ENCODE peak calls at places on chromosomes 5 and 9, in five cellular contexts. X is HepG2, Z is GM12878, G is SK-N-SH, H is K562. K is an unnamed sample.

GRCh38 chr5:8905021-8905420 is 640.9 kb downstream of the SEMA5A start:
- DNase-seq in Z (no peak), H (no peak), G (no peak), X (no peak), K (no peak)

GRCh38 chr5:170427672-170428236 is 38.6 kb upstream of the KCNMB1 start:
- DNase-seq in G (peak), Z (no peak), X (no peak), H (no peak), K (no peak)

GRCh38 chr5:169606279-169606678 is 22.7 kb downstream of the SPDL1 start:
- DNase-seq in G (no peak), H (no peak), Z (no peak), X (no peak), K (no peak)

GRCh38 chr5:103224118-103224893 is 34.3 kb upstream of the MACIR start:
- DNase-seq in G (peak), X (peak), Z (peak), H (peak), K (peak)

GRCh38 chr5:57598756-57599155 is 116.1 kb upstream of the ACTBL2 start:
- DNase-seq in G (no peak), X (no peak), H (no peak), Z (no peak), K (no peak)

GRCh38 chr9:122125158-122125890 is 32.2 kb upstream of the TTLL11 start:
- DNase-seq in G (peak), H (peak), Z (no peak), X (peak), K (peak)

GRCh38 chr9:98135558-98135934 is 16.5 kb upstream of the TRIM14 start:
- DNase-seq in H (no peak), X (no peak), G (no peak), Z (no peak), K (no peak)

GRCh38 chr5:179914032-179914755 is 6.5 kb upstream of the TBC1D9B start:
- DNase-seq in G (no peak), Z (no peak), X (peak), H (no peak), K (no peak)

GRCh38 chr9:136361757-136362449 is 1.6 kb downstream of the DNLZ start:
- DNase-seq in H (no peak), G (no peak), Z (no peak), X (no peak), K (no peak)

GRCh38 chr5:95615164-95615467 is 4.8 kb upstream of the GPR150 start:
- DNase-seq in Z (peak), X (no peak), G (no peak), H (no peak), K (no peak)

GRCh38 chr5:127428748-127429147 is 88.7 kb upstream of the PRRC1 start:
- DNase-seq in Z (no peak), X (peak), H (no peak), G (no peak), K (no peak)

GRCh38 chr5:128402506-128402905 is 135.5 kb downstream of the FBN2 start:
- DNase-seq in H (no peak), G (no peak), X (no peak), Z (no peak), K (no peak)

GRCh38 chr5:172630082-172630481 is 11.0 kb upstream of the NEURL1B start:
- DNase-seq in Z (no peak), H (no peak), G (no peak), X (no peak), K (no peak)

GRCh38 chr5:55692106-55692417 is 20.1 kb downstream of the SLC38A9 start:
- DNase-seq in X (no peak), Z (no peak), H (no peak), G (no peak), K (no peak)

GRCh38 chr5:98656106-98656795 is 117.2 kb upstream of the RGMB start:
- DNase-seq in Z (no peak), H (no peak), X (no peak), G (no peak), K (no peak)

GRCh38 chr9:137034709-137035506 is 3.0 kb upstream of the FUT7 start:
- DNase-seq in X (peak), H (peak), G (peak), Z (peak), K (peak)

GRCh38 chr9:5013379-5013778 is 28.3 kb downstream of the JAK2 start:
- DNase-seq in G (no peak), H (no peak), X (no peak), Z (no peak), K (no peak)

GRCh38 chr5:133041910-133042309 is 9.9 kb upstream of the HSPA4 start:
- DNase-seq in Z (no peak), X (no peak), G (no peak), H (no peak), K (no peak)

GRCh38 chr5:172860520-172861443 is 26.7 kb downstream of the ERGIC1 start:
- DNase-seq in X (no peak), G (no peak), H (no peak), Z (no peak), K (no peak)

GRCh38 chr5:62011072-62011664 is 294.8 kb upstream of the KIF2A start:
- DNase-seq in X (no peak), Z (no peak), G (no peak), H (no peak), K (no peak)

GRCh38 chr5:130549884-130550552 is 615.0 kb downstream of the HINT1 start:
- DNase-seq in G (no peak), X (peak), H (no peak), Z (no peak), K (no peak)

GRCh38 chr9:76644647-76645250 is 119.5 kb upstream of the PCA3 start:
- DNase-seq in G (no peak), Z (no peak), H (no peak), X (no peak), K (no peak)

GRCh38 chr9:35395076-35395675 is 94.7 kb upstream of the RUSC2 start:
- DNase-seq in X (no peak), Z (no peak), H (no peak), G (no peak), K (no peak)

GRCh38 chr9:79731483-79731882 is 159.7 kb downstream of the TLE4 start:
- DNase-seq in G (no peak), H (no peak), Z (peak), X (no peak), K (no peak)

GRCh38 chr5:37882636-37883035 is 42.8 kb upstream of the GDNF start:
- DNase-seq in G (no peak), X (no peak), Z (no peak), H (no peak), K (no peak)

GRCh38 chr5:124746916-124747769 is 704 bp upstream of the ZNF608 start:
- DNase-seq in G (peak), Z (peak), X (peak), H (no peak), K (peak)

GRCh38 chr9:127311239-127311741 is 46.7 kb downstream of the GARNL3 start:
- DNase-seq in G (no peak), Z (no peak), H (peak), X (peak), K (no peak)

GRCh38 chr9:16652511-16653101 is 217.9 kb downstream of the BNC2 start:
- DNase-seq in X (no peak), H (no peak), G (no peak), Z (no peak), K (no peak)

GRCh38 chr9:3857673-3858072 is 331.9 kb upstream of the RFX3 start:
- DNase-seq in G (no peak), Z (no peak), H (no peak), X (no peak), K (no peak)
- TF ChIP-seq FOXM1 in G (no peak), Z (no peak), H (no peak), X (no peak), K (no peak)

DNA sequence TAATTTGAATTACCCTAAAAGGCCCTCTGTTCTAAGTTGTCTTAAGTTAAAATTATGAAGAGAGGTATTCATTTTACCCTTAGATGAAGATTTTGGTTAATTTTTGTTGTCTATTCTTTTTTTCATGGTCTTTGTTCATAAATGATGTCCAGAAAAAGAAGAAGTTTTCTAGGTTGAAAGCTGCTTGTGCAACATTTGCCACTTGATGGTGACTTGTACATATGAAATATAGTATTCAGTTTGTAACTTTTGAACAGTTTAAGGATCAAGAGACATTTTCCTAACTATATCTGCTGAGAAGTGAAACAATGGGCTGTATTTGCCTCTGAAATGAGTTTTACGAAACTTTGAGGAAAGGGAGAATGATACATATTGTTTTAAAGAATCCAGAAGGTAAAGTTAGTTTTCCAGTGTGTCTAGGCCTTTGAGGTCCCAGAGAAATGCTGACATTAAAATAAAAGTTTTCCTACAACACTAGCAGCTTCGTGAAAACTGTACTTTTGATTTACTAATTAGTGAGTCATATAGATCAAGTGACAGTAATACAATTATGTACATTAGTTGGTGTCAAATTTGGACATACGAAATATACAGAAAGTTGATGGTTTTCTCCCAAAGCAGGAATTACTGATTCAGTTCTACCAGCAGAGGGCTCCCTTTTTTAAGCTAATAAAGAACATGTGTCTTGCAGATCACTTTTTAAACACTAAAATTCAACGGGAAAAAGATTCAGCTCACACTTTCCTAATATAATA is 70.5 kb downstream of the PIK3R1 start:
- DNase-seq in Z (no peak), X (peak), H (peak), G (peak), K (no peak)
- TF ChIP-seq FOXM1 in Z (no peak), X (no peak), H (no peak), G (no peak), K (no peak)

DNA sequence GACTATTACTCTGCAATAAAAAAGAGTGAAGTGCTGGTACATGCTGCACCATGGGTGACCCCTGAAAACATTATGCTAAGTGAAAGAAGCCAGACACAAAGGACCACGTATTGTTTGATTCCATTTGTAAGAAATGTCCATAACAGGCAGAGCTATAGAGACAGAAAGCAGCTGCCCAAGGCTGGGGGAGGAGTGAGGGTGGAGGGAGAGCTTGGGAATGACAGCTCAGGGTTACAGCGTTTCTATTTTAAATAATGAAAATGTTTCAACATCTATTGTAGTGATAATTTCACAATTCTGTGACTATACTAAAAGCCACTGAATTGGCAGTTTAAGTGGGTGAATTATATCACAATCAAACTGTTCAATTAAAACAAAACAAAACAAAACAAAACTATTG is 81.7 kb downstream of the MYO10 start:
- DNase-seq in X (no peak), Z (no peak), G (no peak), H (no peak), K (no peak)
- TF ChIP-seq FOXM1 in X (no peak), Z (no peak), G (no peak), H (no peak), K (no peak)

DNA sequence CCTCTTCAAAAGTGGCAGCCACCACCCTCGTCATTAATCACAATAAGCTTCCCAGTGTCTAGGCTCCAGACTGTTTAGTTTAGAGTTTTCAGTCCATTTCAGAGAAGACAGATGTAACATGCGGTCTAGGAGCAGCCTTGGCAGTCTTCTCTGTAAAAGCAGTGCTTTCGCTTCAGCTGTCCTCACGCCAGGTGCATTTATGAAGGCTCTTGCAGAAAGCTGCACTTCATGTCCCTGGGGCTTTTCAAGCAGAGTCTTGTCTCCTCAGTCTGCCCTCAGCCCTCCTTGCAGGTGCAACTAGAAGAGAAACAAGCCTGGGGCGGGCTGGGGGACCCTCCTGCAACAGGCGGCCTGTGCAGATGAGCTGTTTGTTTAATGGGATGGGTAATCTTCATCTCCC is 281.9 kb downstream of the DRD1 start:
- DNase-seq in Z (no peak), X (no peak), G (no peak), H (no peak), K (no peak)
- TF ChIP-seq FOXM1 in Z (no peak), X (no peak), G (no peak), H (no peak), K (no peak)

DNA sequence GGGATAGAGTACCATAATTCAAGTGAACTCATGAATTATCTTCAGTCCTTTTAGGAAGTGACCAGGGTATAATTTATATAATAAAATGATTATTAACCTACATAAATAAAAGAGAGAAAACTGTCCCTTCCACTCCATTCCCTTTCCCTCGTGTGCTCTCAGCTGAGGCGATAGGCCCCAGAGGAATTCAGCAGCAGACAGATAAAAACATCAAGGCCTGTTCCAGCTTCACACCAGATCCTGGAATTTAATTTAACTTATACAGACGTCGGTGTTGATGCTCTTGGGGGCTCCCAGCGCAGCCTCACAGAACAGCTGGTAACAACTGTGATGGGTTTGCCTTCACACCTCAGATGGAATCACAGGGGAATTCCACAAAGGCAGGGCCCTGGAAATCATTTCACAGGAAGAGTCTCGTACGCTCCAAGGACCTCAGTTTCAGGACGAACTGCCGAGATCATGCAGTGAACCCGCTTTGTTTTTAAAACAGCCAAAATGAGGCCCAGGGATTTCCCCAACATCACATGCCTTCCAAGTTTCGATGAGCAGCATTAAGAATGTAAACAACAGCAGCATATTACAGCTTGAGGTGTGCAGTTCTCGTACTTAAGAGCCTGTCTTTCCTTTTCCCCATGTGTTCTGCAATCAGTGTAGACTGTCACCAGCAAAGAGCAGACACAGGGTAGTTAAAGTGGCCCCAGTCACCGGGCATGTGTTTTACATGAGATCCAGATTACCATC is 73.6 kb upstream of the ALDH1B1 start:
- DNase-seq in H (no peak), Z (peak), X (no peak), G (peak), K (no peak)
- TF ChIP-seq FOXM1 in H (no peak), Z (peak), X (no peak), G (no peak), K (no peak)

GRCh38 chr9:38259519-38260218 is 132.8 kb upstream of the ALDH1B1 start:
- DNase-seq in G (no peak), H (no peak), X (no peak), Z (no peak), K (no peak)

GRCh38 chr9:38257626-38258215 is 134.8 kb upstream of the ALDH1B1 start:
- DNase-seq in Z (no peak), H (no peak), X (no peak), G (no peak), K (no peak)

DNA sequence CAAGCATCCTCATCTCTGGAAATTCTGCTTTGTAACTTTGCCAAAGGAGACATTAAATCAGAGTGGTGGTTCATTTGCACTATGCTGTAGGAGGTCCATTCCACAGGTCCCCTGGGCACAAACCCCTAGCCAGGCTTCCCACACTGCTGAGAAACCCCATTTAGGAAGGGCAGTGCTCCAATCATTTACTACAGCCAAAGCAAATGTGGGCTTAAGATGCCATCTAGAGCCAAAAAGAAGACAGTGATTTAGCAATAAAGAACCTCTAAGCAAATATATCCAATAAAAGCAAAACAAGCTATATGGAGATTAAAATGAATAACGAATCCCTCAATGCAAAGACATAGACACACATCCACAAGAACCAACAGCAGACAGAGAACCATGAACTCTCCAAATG is 129.0 kb upstream of the ALDH1B1 start:
- DNase-seq in H (no peak), Z (no peak), X (peak), G (no peak), K (no peak)
- TF ChIP-seq FOXM1 in H (no peak), Z (no peak), X (no peak), G (no peak), K (no peak)

GRCh38 chr9:115882911-115883310 is 270.7 kb upstream of the PAPPA start:
- DNase-seq in H (no peak), Z (no peak), X (no peak), G (no peak), K (no peak)

GRCh38 chr9:115883467-115884329 is 269.9 kb upstream of the PAPPA start:
- DNase-seq in G (peak), H (no peak), Z (no peak), X (peak), K (peak)

GRCh38 chr9:115877852-115878450 is 275.6 kb upstream of the PAPPA start:
- DNase-seq in X (no peak), H (no peak), Z (no peak), G (no peak), K (no peak)

GRCh38 chr9:115880221-115880620 is 273.4 kb upstream of the PAPPA start:
- DNase-seq in Z (no peak), X (no peak), H (no peak), G (no peak), K (no peak)

DNA sequence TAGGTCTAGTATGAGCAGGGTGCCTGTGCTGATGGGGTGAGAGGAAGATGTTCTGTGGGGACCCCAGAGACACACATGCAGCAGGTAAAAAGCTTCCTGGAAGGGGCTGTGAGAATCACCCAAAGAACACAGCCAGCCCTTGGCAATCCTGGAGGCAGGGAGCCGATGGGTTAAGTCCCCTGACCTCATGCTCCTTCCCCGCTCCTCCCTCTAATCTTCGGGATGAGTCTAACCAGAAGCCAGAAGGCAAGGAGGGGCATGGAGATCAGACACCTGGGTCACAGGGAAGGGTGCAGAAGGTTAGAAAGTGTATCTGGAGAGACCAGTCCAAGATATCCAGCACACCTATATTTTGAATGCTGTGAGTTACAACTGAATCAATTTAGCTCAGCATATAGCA is 274.1 kb upstream of the PAPPA start:
- DNase-seq in Z (no peak), G (no peak), H (no peak), X (no peak), K (no peak)
- TF ChIP-seq FOXM1 in Z (no peak), G (no peak), H (no peak), X (no peak), K (no peak)

GRCh38 chr5:159514229-159514822 is 184.0 kb upstream of the IL12B start:
- DNase-seq in H (no peak), G (peak), X (no peak), Z (no peak), K (no peak)
- TF ChIP-seq FOXM1 in H (no peak), G (no peak), X (no peak), Z (no peak), K (no peak)

GRCh38 chr9:128733256-128733655 is 9.3 kb upstream of the ZDHHC12 start:
- DNase-seq in H (peak), Z (no peak), X (peak), G (peak), K (peak)
- TF ChIP-seq FOXM1 in H (no peak), Z (no peak), X (no peak), G (no peak), K (no peak)

K was measured in HEK293T.